ENCODE peak calls at places on chromosome 12, in eight cellular contexts. V is IMR-90, E is uterus, H is fibroblast of pulmonary artery, F is cardiac fibroblast, J is AG10803, O is cardiac muscle cell, G is psoas muscle. Y is an unnamed sample.

GRCh38 chr12:101969-102878 is 35.7 kb downstream of the IQSEC3 start:
- DNase-seq in G (no peak), F (no peak), H (no peak), O (no peak), V (no peak), E (no peak), J (no peak), Y (no peak)

GRCh38 chr12:87812711-87813110 is 216.5 kb downstream of the C12orf50 start:
- DNase-seq in H (no peak), O (no peak), E (no peak), J (no peak), V (no peak), G (no peak), F (no peak), Y (no peak)

GRCh38 chr12:4379410-4379809 is at the start of gene FGF23:
- DNase-seq in H (peak), F (peak), V (peak), E (no peak), J (peak), G (no peak), O (peak), Y (peak)

GRCh38 chr12:103169-103981 is 36.8 kb downstream of the IQSEC3 start:
- DNase-seq in J (no peak), E (no peak), H (no peak), F (no peak), G (no peak), O (peak), V (no peak), Y (no peak)

GRCh38 chr12:121748571-121749265 is 36.2 kb downstream of the TMEM120B start:
- DNase-seq in O (peak), J (peak), V (peak), G (peak), E (peak), H (peak), F (peak), Y (peak)

GRCh38 chr12:78981-79380 is 12.4 kb downstream of the IQSEC3 start:
- DNase-seq in G (no peak), H (no peak), J (no peak), V (no peak), F (no peak), O (no peak), E (no peak), Y (no peak)

GRCh38 chr12:96590970-96591369 is 101.6 kb downstream of the CFAP54 start:
- DNase-seq in J (no peak), F (peak), H (no peak), G (no peak), E (no peak), V (no peak), O (no peak), Y (peak)

GRCh38 chr12:19757317-19757877 is 318.1 kb downstream of the AEBP2 start:
- DNase-seq in E (no peak), V (peak), G (no peak), F (peak), J (peak), O (peak), H (peak), Y (peak)

GRCh38 chr12:119700078-119700477 is 32.1 kb downstream of the PRKAB1 start:
- DNase-seq in J (peak), G (no peak), H (no peak), V (no peak), F (no peak), O (no peak), E (no peak), Y (no peak)

GRCh38 chr12:106058256-106059182 is 80.2 kb downstream of the NUAK1 start:
- DNase-seq in J (peak), O (no peak), H (peak), F (peak), V (peak), E (no peak), G (no peak), Y (peak)

GRCh38 chr12:47216150-47216677 is 136.5 kb upstream of the AMIGO2 start:
- DNase-seq in E (no peak), J (no peak), O (no peak), F (no peak), H (no peak), G (no peak), V (no peak), Y (no peak)
- H3K4me3 ChIP-seq in E (no peak), J (no peak), O (no peak), F (no peak), H (no peak), G (no peak), V (no peak), Y (no peak)

GRCh38 chr12:63098851-63099250 is 52.1 kb downstream of the AVPR1A start:
- DNase-seq in O (no peak), V (no peak), G (no peak), E (no peak), F (no peak), H (no peak), J (no peak), Y (peak)
- TF ChIP-seq CTCF in O (no peak), V (no peak), G (no peak), E (no peak), F (no peak), H (no peak), J (no peak), Y (peak)

GRCh38 chr12:62737201-62737600 is 197.7 kb downstream of the PPM1H start:
- DNase-seq in F (no peak), G (no peak), O (no peak), H (no peak), J (no peak), E (no peak), V (no peak), Y (no peak)
- H3K4me3 ChIP-seq in F (no peak), G (no peak), O (no peak), H (no peak), J (no peak), E (no peak), V (no peak), Y (no peak)

DNA sequence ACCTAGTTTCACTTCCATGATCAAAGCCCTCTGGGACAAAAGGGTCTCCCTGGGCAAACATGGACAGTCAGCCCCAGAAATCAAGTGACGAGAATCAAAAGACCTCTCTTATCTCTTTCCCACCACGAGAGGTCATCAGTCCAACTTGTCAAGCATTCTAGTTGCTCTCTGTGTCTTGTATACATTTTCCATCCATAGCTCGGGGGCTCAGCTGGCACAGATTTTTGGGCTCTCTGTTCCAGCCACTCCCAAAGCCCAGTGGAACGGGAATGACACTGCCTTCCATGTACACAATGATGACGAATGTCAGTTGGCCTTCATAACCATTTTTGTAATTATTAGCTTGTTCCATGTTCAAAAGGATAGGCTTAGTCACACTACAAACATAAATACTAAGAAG is 29.7 kb downstream of the NOS1 start:
- DNase-seq in J (no peak), V (no peak), E (no peak), O (no peak), F (no peak), H (no peak), G (no peak), Y (no peak)
- TF ChIP-seq CTCF in J (no peak), V (no peak), E (no peak), O (no peak), F (no peak), H (no peak), G (no peak), Y (no peak)

GRCh38 chr12:26748741-26749431 is 84.1 kb downstream of the ITPR2 start:
- DNase-seq in G (no peak), F (peak), H (peak), O (no peak), V (peak), E (no peak), J (no peak), Y (peak)

GRCh38 chr12:26746315-26746714 is 86.7 kb downstream of the ITPR2 start:
- DNase-seq in H (peak), G (no peak), V (peak), J (peak), O (no peak), E (no peak), F (peak), Y (peak)

GRCh38 chr12:26750531-26751171 is 82.3 kb downstream of the ITPR2 start:
- DNase-seq in F (no peak), H (no peak), G (no peak), V (no peak), E (no peak), J (no peak), O (no peak), Y (no peak)

GRCh38 chr12:26749781-26750180 is 83.2 kb downstream of the ITPR2 start:
- DNase-seq in V (no peak), F (no peak), G (no peak), O (no peak), H (no peak), E (no peak), J (no peak), Y (no peak)

GRCh38 chr12:26748412-26748740 is 84.6 kb downstream of the ITPR2 start:
- DNase-seq in J (no peak), G (no peak), E (no peak), O (no peak), F (no peak), V (no peak), H (no peak), Y (no peak)
- H3K4me3 ChIP-seq in J (no peak), G (no peak), E (no peak), O (no peak), F (no peak), V (no peak), H (no peak), Y (no peak)

GRCh38 chr12:122867701-122868461 is 28.0 kb downstream of the VPS37B start:
- DNase-seq in H (no peak), E (no peak), V (no peak), F (no peak), O (no peak), J (no peak), G (peak), Y (no peak)
- TF ChIP-seq CTCF in H (no peak), E (no peak), V (peak), F (no peak), O (peak), J (no peak), G (peak), Y (peak)

GRCh38 chr12:129615001-129615400 is 288.8 kb downstream of the TMEM132D start:
- DNase-seq in V (no peak), O (no peak), G (no peak), F (no peak), J (no peak), H (no peak), E (no peak), Y (peak)

GRCh38 chr12:129610601-129611120 is 293.2 kb downstream of the TMEM132D start:
- DNase-seq in J (no peak), G (no peak), F (no peak), H (no peak), O (no peak), V (no peak), E (no peak), Y (no peak)

GRCh38 chr12:129617849-129618248 is 286.0 kb downstream of the TMEM132D start:
- DNase-seq in E (no peak), G (no peak), V (no peak), F (no peak), O (no peak), J (no peak), H (no peak), Y (no peak)

GRCh38 chr12:129613311-129613710 is 290.5 kb downstream of the TMEM132D start:
- DNase-seq in G (no peak), F (no peak), J (no peak), H (no peak), O (no peak), E (no peak), V (no peak), Y (no peak)

GRCh38 chr12:129614221-129614885 is 289.5 kb downstream of the TMEM132D start:
- DNase-seq in H (no peak), O (no peak), E (no peak), G (no peak), J (no peak), V (no peak), F (no peak), Y (peak)
- H3K4me3 ChIP-seq in H (no peak), O (no peak), E (no peak), G (no peak), J (no peak), V (no peak), F (no peak), Y (no peak)

Y was measured in choroid plexus epithelial cell.